ENCODE peak calls at places on chromosomes 12 and 14, in nine cellular contexts. L is transverse colon, J is GM12878, I is HepG2, H is uterus, G is endothelial cell of umbilical vein, B is HCT116, E is ovary, D is sigmoid colon. V is an unnamed sample. For H3K4me1, the result is how much of the 10 kb centered on the place peaks cover.

GRCh38 chr14:50347521-50347920 is 35.4 kb downstream of the DMAC2L start:
- DNase-seq in L (no peak), J (no peak), I (no peak), H (no peak), G (peak), B (no peak), E (no peak), D (no peak), V (no peak)

GRCh38 chr12:67811437-67812361 is 163.2 kb downstream of the DYRK2 start:
- DNase-seq in L (no peak), J (no peak), I (no peak), H (no peak), G (no peak), B (no peak), E (no peak), D (no peak), V (no peak)

GRCh38 chr12:125193798-125194562 is 128.7 kb downstream of the AACS start:
- DNase-seq in L (no peak), J (no peak), I (no peak), H (no peak), G (no peak), B (no peak), E (no peak), D (no peak), V (no peak)

GRCh38 chr12:69068431-69068830 is 135.5 kb upstream of the CPM start:
- DNase-seq in L (peak), J (no peak), I (peak), H (no peak), G (peak), B (peak), E (no peak), D (no peak), V (no peak)

GRCh38 chr14:52052991-52053390 is 15.9 kb downstream of the NID2 start:
- DNase-seq in L (no peak), J (no peak), I (no peak), H (no peak), G (no peak), B (no peak), E (no peak), D (no peak), V (no peak)

GRCh38 chr12:121283841-121284240 is 12.7 kb downstream of the CAMKK2 start:
- DNase-seq in L (no peak), J (no peak), I (no peak), H (no peak), G (no peak), B (no peak), E (no peak), D (no peak), V (no peak)

GRCh38 chr12:69442894-69443293 is 27.3 kb upstream of the FRS2 start:
- DNase-seq in L (no peak), J (no peak), I (no peak), H (no peak), G (peak), B (no peak), E (no peak), D (no peak), V (no peak)

GRCh38 chr14:102373110-102373509 is 10.4 kb downstream of the TECPR2 start:
- DNase-seq in L (no peak), J (peak), I (no peak), H (no peak), G (no peak), B (no peak), E (no peak), D (no peak), V (no peak)

GRCh38 chr14:105275267-105275946 is 25.4 kb downstream of the BRF1 start:
- DNase-seq in L (no peak), J (no peak), I (no peak), H (no peak), G (no peak), B (no peak), E (no peak), D (no peak), V (no peak)

GRCh38 chr12:66942741-66943465 is 264.0 kb upstream of the GRIP1 start:
- DNase-seq in L (no peak), J (no peak), I (no peak), H (no peak), G (no peak), B (no peak), E (no peak), D (no peak), V (no peak)

GRCh38 chr14:106831322-106831720 is 1304.9 kb downstream of the TMEM121 start:
- DNase-seq in L (peak), J (no peak), I (peak), H (no peak), G (no peak), B (no peak), E (no peak), D (no peak), V (no peak)

GRCh38 chr12:124457287-124458219 is 109.9 kb downstream of the NCOR2 start:
- DNase-seq in L (peak), J (no peak), I (no peak), H (peak), G (no peak), B (no peak), E (peak), D (peak), V (peak)

GRCh38 chr12:68538722-68539614 is 71.7 kb upstream of the RAP1B start:
- DNase-seq in L (peak), J (peak), I (no peak), H (peak), G (peak), B (no peak), E (peak), D (peak), V (no peak)

GRCh38 chr12:58465418-58465817 is 454.9 kb downstream of the LRIG3 start:
- DNase-seq in L (no peak), J (no peak), I (no peak), H (no peak), G (no peak), B (no peak), E (no peak), D (no peak), V (no peak)

GRCh38 chr12:113239811-113240331 is 18.6 kb downstream of the TPCN1 start:
- DNase-seq in L (peak), J (no peak), I (no peak), H (no peak), G (no peak), B (no peak), E (peak), D (peak), V (no peak)

GRCh38 chr12:131345521-131346436 is 365.1 kb upstream of the SFSWAP start:
- DNase-seq in L (no peak), J (no peak), I (no peak), H (no peak), G (no peak), B (no peak), E (no peak), D (no peak), V (no peak)
- H3K4me3 ChIP-seq in L (no peak), J (no peak), I (no peak), H (no peak), G (no peak), B (no peak), E (no peak), D (no peak), V (no peak)

GRCh38 chr14:69632752-69633151 is 21.4 kb downstream of the SUSD6 start:
- DNase-seq in L (no peak), J (no peak), I (no peak), H (no peak), G (peak), B (no peak), E (no peak), D (no peak), V (no peak)
- H3K4me1 ChIP-seq in L (half or more), J (half or more), I (half or more), H (under half), G (under half), B (under half), E (under half), D (half or more), V (under half)

GRCh38 chr14:100713720-100714119 is 13.0 kb upstream of the DLK1 start:
- DNase-seq in L (no peak), J (no peak), I (no peak), H (no peak), G (no peak), B (no peak), E (no peak), D (no peak), V (no peak)
- TF ChIP-seq POLR2A in L (no peak), J (no peak), I (no peak), H (no peak), G (no peak), B (no peak), E (no peak), D (no peak), V (no peak)

GRCh38 chr14:71648725-71649124 is 283.5 kb upstream of the RGS6 start:
- DNase-seq in L (no peak), J (no peak), I (peak), H (no peak), G (no peak), B (no peak), E (no peak), D (no peak), V (no peak)

GRCh38 chr14:71645656-71646055 is 286.6 kb upstream of the RGS6 start:
- DNase-seq in L (no peak), J (no peak), I (no peak), H (no peak), G (no peak), B (no peak), E (no peak), D (no peak), V (no peak)

GRCh38 chr14:71646518-71646917 is 285.7 kb upstream of the RGS6 start:
- DNase-seq in L (no peak), J (no peak), I (no peak), H (no peak), G (no peak), B (no peak), E (no peak), D (no peak), V (no peak)

GRCh38 chr14:71650187-71650586 is 282.0 kb upstream of the RGS6 start:
- DNase-seq in L (no peak), J (no peak), I (no peak), H (no peak), G (peak), B (no peak), E (no peak), D (no peak), V (no peak)

GRCh38 chr14:71647086-71647784 is 285.0 kb upstream of the RGS6 start:
- DNase-seq in L (peak), J (no peak), I (no peak), H (no peak), G (no peak), B (peak), E (no peak), D (no peak), V (no peak)
- H3K4me3 ChIP-seq in L (no peak), J (no peak), I (no peak), H (no peak), G (no peak), B (no peak), E (no peak), D (no peak), V (no peak)

GRCh38 chr12:49562831-49563230 is 5.1 kb downstream of the MCRS1 start:
- DNase-seq in L (no peak), J (no peak), I (no peak), H (no peak), G (no peak), B (no peak), E (no peak), D (no peak), V (no peak)

GRCh38 chr12:49559011-49559675 is 8.8 kb downstream of the MCRS1 start:
- DNase-seq in L (no peak), J (no peak), I (no peak), H (no peak), G (no peak), B (no peak), E (no peak), D (no peak), V (no peak)

GRCh38 chr12:49562233-49562632 is 5.7 kb downstream of the MCRS1 start:
- DNase-seq in L (no peak), J (no peak), I (no peak), H (no peak), G (no peak), B (no peak), E (no peak), D (no peak), V (no peak)

GRCh38 chr12:49558526-49558925 is 9.4 kb downstream of the MCRS1 start:
- DNase-seq in L (no peak), J (no peak), I (no peak), H (no peak), G (no peak), B (no peak), E (no peak), D (no peak), V (no peak)

GRCh38 chr12:49560695-49561094 is 7.2 kb downstream of the MCRS1 start:
- DNase-seq in L (no peak), J (no peak), I (no peak), H (no peak), G (no peak), B (no peak), E (no peak), D (no peak), V (no peak)
- H3K4me1 ChIP-seq in L (under half), J (under half), I (under half), H (under half), G (under half), B (under half), E (under half), D (under half), V (under half)